ENCODE peak calls at places on chromosome 21, in seven cellular contexts. Y is cardiac muscle cell, Z is right atrium auricular region, P is retinal pigment epithelial cell, K is H1, X is uterus, A is foreskin fibroblast. E is an unnamed sample.

GRCh38 chr21:45016031-45016430 is 58.3 kb upstream of the ADARB1 start:
- DNase-seq in Y (no peak), K (no peak), P (no peak), A (no peak), Z (no peak), X (no peak), E (no peak)

GRCh38 chr21:29102791-29103257 is 27.6 kb upstream of the MAP3K7CL start:
- DNase-seq in K (no peak), A (peak; percentile 23), Y (no peak), Z (no peak), X (no peak), P (no peak), E (no peak)

GRCh38 chr21:31282095-31282709 is 61.9 kb downstream of the TIAM1 start:
- DNase-seq in A (peak; percentile 89), Y (peak; percentile 98), Z (peak; percentile 71), X (no peak), K (no peak), P (peak; percentile 7), E (peak; percentile 97)

GRCh38 chr21:36949171-36950141 is 17.0 kb downstream of the HLCS start:
- DNase-seq in X (no peak), Y (no peak), P (no peak), A (no peak), Z (no peak), K (no peak), E (no peak)

GRCh38 chr21:32539378-32539777 is 45.9 kb downstream of the TCP10L start:
- DNase-seq in Y (no peak), K (no peak), X (no peak), Z (no peak), P (no peak), A (no peak), E (no peak)

GRCh38 chr21:41663805-41664788 is 102.8 kb downstream of the RIPK4 start:
- DNase-seq in A (peak; percentile 46), P (peak; percentile 48), K (no peak), X (no peak), Y (no peak), Z (no peak), E (peak; percentile 48)

GRCh38 chr21:26769613-26770188 is 75.5 kb downstream of the ADAMTS1 start:
- DNase-seq in A (peak; percentile 75), K (no peak), P (no peak), X (no peak), Y (peak; percentile 77), Z (no peak), E (peak; percentile 78)

GRCh38 chr21:46188226-46189212 is 4.3 kb upstream of the SPATC1L start:
- DNase-seq in A (peak; percentile 80), Y (peak; percentile 64), P (no peak), K (no peak), Z (peak; percentile 82), X (peak; percentile 51), E (peak; percentile 85)

GRCh38 chr21:32559004-32559610 is 26.2 kb downstream of the TCP10L start:
- DNase-seq in K (no peak), Z (no peak), Y (no peak), A (no peak), X (no peak), P (no peak), E (no peak)

GRCh38 chr21:46500224-46500861 is 41.7 kb downstream of the DIP2A start:
- DNase-seq in P (no peak), A (peak; percentile 14), K (no peak), X (no peak), Y (peak; percentile 29), Z (no peak), E (peak; percentile 28)

GRCh38 chr21:36072453-36073167 is 2.8 kb downstream of the CBR1 start:
- DNase-seq in Z (no peak), Y (no peak), K (no peak), A (no peak), P (no peak), X (no peak), E (no peak)

GRCh38 chr21:37047079-37047478 is 25.8 kb downstream of the PIGP start:
- DNase-seq in Z (no peak), P (no peak), Y (no peak), A (no peak), X (no peak), K (no peak), E (no peak)

GRCh38 chr21:28826569-28826968 is 166.1 kb downstream of the LTN1 start:
- DNase-seq in Y (no peak), P (no peak), K (no peak), Z (no peak), X (no peak), A (no peak), E (no peak)

GRCh38 chr21:31338892-31339368 is 5.1 kb downstream of the TIAM1 start:
- DNase-seq in K (no peak), P (no peak), A (no peak), Z (no peak), X (no peak), Y (no peak), E (no peak)

GRCh38 chr21:20443558-20444155 is 554.6 kb upstream of the NCAM2 start:
- DNase-seq in A (no peak), P (no peak), Y (no peak), K (no peak), Z (no peak), X (no peak), E (no peak)

GRCh38 chr21:18840239-18840638 is 436.7 kb upstream of the TMPRSS15 start:
- DNase-seq in Y (no peak), Z (no peak), K (peak; percentile 47), A (no peak), P (no peak), X (no peak), E (peak; percentile 6)

GRCh38 chr21:32604484-32604883 is 7.7 kb downstream of the CFAP298 start:
- DNase-seq in Z (no peak), Y (no peak), P (no peak), A (no peak), X (no peak), K (peak; percentile 78), E (no peak)

GRCh38 chr21:22211943-22212342 is 1213.7 kb downstream of the NCAM2 start:
- DNase-seq in K (no peak), A (no peak), Y (no peak), X (no peak), P (no peak), Z (no peak), E (no peak)

GRCh38 chr21:25708467-25709065 is 26.1 kb downstream of the ATP5PF start:
- DNase-seq in P (no peak), Y (peak; percentile 69), K (no peak), Z (no peak), A (peak; percentile 74), X (peak; percentile 22), E (peak; percentile 68)
- H3K4me3 ChIP-seq in P (no peak overlapping the region), Y (no peak overlapping the region), K (no peak overlapping the region), Z (no peak overlapping the region), A (no peak overlapping the region), X (no peak overlapping the region), E (no peak overlapping the region)

DNA sequence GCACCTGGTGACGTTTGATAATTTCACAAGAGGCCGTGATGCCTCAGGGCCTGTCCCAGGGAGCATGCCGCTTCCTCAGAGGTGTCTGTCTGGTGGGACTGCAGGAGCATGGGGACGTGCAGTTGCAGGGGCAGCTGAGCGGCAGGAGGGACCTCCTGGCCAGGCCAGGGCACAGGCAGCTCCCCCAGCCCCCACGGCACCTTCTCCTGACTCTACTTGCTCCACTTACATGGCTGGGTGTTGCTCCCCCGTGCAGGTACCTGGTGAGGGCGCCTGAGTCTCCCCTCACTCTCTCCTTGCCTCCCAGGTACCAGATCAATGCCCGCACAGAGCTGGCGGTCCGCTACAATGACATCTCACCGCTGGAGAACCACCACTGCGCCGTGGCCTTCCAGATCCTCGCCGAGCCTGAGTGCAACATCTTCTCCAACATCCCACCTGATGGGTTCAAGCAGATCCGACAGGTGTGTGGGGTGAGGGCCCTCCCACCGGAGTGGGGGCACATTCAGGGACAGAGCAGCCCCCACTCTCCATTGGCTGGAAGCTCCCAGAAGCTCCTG is 108.4 kb downstream of the PDE9A start:
- DNase-seq in Y (no peak), P (no peak), Z (no peak), K (no peak), A (no peak), X (no peak), E (no peak)
- H3K4me3 ChIP-seq in Y (no peak overlapping the region), P (no peak overlapping the region), Z (no peak overlapping the region), K (no peak overlapping the region), A (no peak overlapping the region), X (no peak overlapping the region), E (no peak overlapping the region)

GRCh38 chr21:42746593-42747266 is 93.3 kb downstream of the PDE9A start:
- DNase-seq in X (no peak), A (no peak), Y (no peak), Z (peak; percentile 64), K (no peak), P (no peak), E (no peak)
- H3K4me3 ChIP-seq in X (no peak overlapping the region), A (no peak overlapping the region), Y (no peak overlapping the region), Z (no peak overlapping the region), K (no peak overlapping the region), P (no peak overlapping the region), E (no peak overlapping the region)

GRCh38 chr21:33948096-33948950 is 32.7 kb upstream of the ATP5PO start:
- DNase-seq in Y (peak; percentile 45), K (peak; percentile 75), A (peak; percentile 73), P (no peak), Z (no peak), X (peak; percentile 40), E (peak; percentile 18)
- H3K4me3 ChIP-seq in Y (no peak overlapping the region), K (peak overlapping the region; percentile 8), A (peak overlapping the region; percentile 23), P (peak overlapping the region; percentile 29), Z (no peak overlapping the region), X (peak overlapping the region; percentile 4), E (peak overlapping the region; percentile 23)

E was measured in fibroblast of pulmonary artery.